ENCODE peak calls at places on chromosomes 12 and 14, in ten cellular contexts. M is progenitor cell of endocrine pancreas, U is adrenal gland, O is lower leg skin, H is ascending aorta, J is HCT116, E is cardiac fibroblast, K is GM13976, B is choroid plexus epithelial cell, I is tibial artery. T is an unnamed sample.

GRCh38 chr12:4449862-4450222 is 4.2 kb upstream of the FGF6 start:
- DNase-seq in M (no peak), U (no peak), O (no peak), H (no peak), J (no peak), E (no peak), K (no peak), B (peak), I (no peak), T (no peak)

GRCh38 chr12:95484524-95484923 is 10.6 kb downstream of the METAP2 start:
- DNase-seq in M (no peak), U (no peak), O (no peak), H (no peak), J (no peak), E (peak), K (no peak), B (peak), I (no peak), T (no peak)

GRCh38 chr14:104276435-104276834 is 138.0 kb downstream of the KIF26A start:
- DNase-seq in M (no peak), U (no peak), O (no peak), H (no peak), J (no peak), E (no peak), K (no peak), B (no peak), I (no peak), T (no peak)

GRCh38 chr12:100826323-100826722 is 31.7 kb downstream of the ANO4 start:
- DNase-seq in M (peak), U (peak), O (no peak), H (no peak), J (peak), E (peak), K (no peak), B (peak), I (peak), T (no peak)

GRCh38 chr12:74619886-74620285 is 82.3 kb downstream of the ATXN7L3B start:
- DNase-seq in M (no peak), U (no peak), O (no peak), H (no peak), J (no peak), E (no peak), K (no peak), B (no peak), I (no peak), T (no peak)

GRCh38 chr14:51977075-51977474 is 12.3 kb upstream of the RTRAF start:
- DNase-seq in M (no peak), U (no peak), O (no peak), H (no peak), J (no peak), E (no peak), K (no peak), B (no peak), I (no peak), T (no peak)

GRCh38 chr12:484096-484495 is 24.4 kb downstream of the B4GALNT3 start:
- DNase-seq in M (no peak), U (no peak), O (no peak), H (no peak), J (no peak), E (no peak), K (no peak), B (no peak), I (no peak), T (no peak)

GRCh38 chr14:78902010-78902623 is 731.9 kb downstream of the NRXN3 start:
- DNase-seq in M (peak), U (peak), O (no peak), H (no peak), J (no peak), E (peak), K (no peak), B (peak), I (no peak), T (no peak)

GRCh38 chr14:101031721-101032120 is 128.2 kb upstream of the RTL1 start:
- DNase-seq in M (no peak), U (no peak), O (no peak), H (no peak), J (no peak), E (no peak), K (no peak), B (no peak), I (no peak), T (no peak)

GRCh38 chr12:67705394-67706370 is 57.1 kb downstream of the DYRK2 start:
- DNase-seq in M (no peak), U (peak), O (no peak), H (no peak), J (no peak), E (peak), K (no peak), B (peak), I (no peak), T (no peak)

GRCh38 chr14:69827560-69827959 is 30.5 kb upstream of the SLC10A1 start:
- DNase-seq in M (no peak), U (no peak), O (no peak), H (no peak), J (no peak), E (no peak), K (no peak), B (no peak), I (no peak), T (no peak)

GRCh38 chr12:4268549-4269181 is 4.9 kb upstream of the CCND2 start:
- DNase-seq in M (no peak), U (no peak), O (no peak), H (no peak), J (no peak), E (peak), K (no peak), B (no peak), I (no peak), T (peak)

GRCh38 chr12:12017135-12017581 is 53.6 kb upstream of the BCL2L14 start:
- DNase-seq in M (no peak), U (no peak), O (no peak), H (no peak), J (no peak), E (no peak), K (no peak), B (no peak), I (no peak), T (no peak)

GRCh38 chr12:70059373-70059772 is 183.9 kb upstream of the CNOT2 start:
- DNase-seq in M (no peak), U (no peak), O (no peak), H (no peak), J (no peak), E (no peak), K (no peak), B (no peak), I (no peak), T (no peak)

GRCh38 chr14:29458547-29458946 is 469.1 kb downstream of the PRKD1 start:
- DNase-seq in M (no peak), U (no peak), O (no peak), H (no peak), J (no peak), E (no peak), K (no peak), B (peak), I (no peak), T (no peak)

GRCh38 chr12:78192979-78193378 is 362.3 kb downstream of the NAV3 start:
- DNase-seq in M (no peak), U (no peak), O (no peak), H (no peak), J (no peak), E (peak), K (no peak), B (peak), I (no peak), T (no peak)

GRCh38 chr12:111445311-111446043 is 39.8 kb downstream of the SH2B3 start:
- DNase-seq in M (no peak), U (no peak), O (peak), H (no peak), J (no peak), E (peak), K (no peak), B (no peak), I (no peak), T (no peak)

GRCh38 chr12:57238854-57239554 is 9.5 kb downstream of the SHMT2 start:
- DNase-seq in M (peak), U (peak), O (peak), H (no peak), J (peak), E (peak), K (peak), B (peak), I (peak), T (peak)

GRCh38 chr14:72434856-72435255 is 459.0 kb downstream of the DPF3 start:
- DNase-seq in M (no peak), U (no peak), O (no peak), H (no peak), J (no peak), E (no peak), K (no peak), B (no peak), I (no peak), T (no peak)

GRCh38 chr14:51855234-51855633 is 5.2 kb upstream of the GNG2 start:
- DNase-seq in M (no peak), U (peak), O (no peak), H (no peak), J (no peak), E (peak), K (no peak), B (peak), I (no peak), T (no peak)

GRCh38 chr14:50790568-50790967 is 40.4 kb downstream of the NIN start:
- DNase-seq in M (no peak), U (no peak), O (no peak), H (no peak), J (no peak), E (no peak), K (no peak), B (no peak), I (no peak), T (no peak)

GRCh38 chr12:48454675-48455074 is 17.7 kb upstream of the ANP32D start:
- DNase-seq in M (no peak), U (peak), O (no peak), H (no peak), J (peak), E (peak), K (no peak), B (peak), I (no peak), T (no peak)
- TF ChIP-seq CTCF in M (peak), U (peak), O (no peak), H (peak), J (peak), E (peak), K (no peak), B (peak), I (peak), T (peak)

GRCh38 chr12:104763163-104763805 is 194.8 kb downstream of the SLC41A2 start:
- DNase-seq in M (no peak), U (no peak), O (no peak), H (no peak), J (no peak), E (peak), K (peak), B (peak), I (no peak), T (no peak)

GRCh38 chr12:104764225-104765073 is 193.6 kb downstream of the SLC41A2 start:
- DNase-seq in M (no peak), U (no peak), O (no peak), H (no peak), J (no peak), E (no peak), K (peak), B (no peak), I (no peak), T (no peak)

GRCh38 chr12:104756901-104757300 is 201.2 kb downstream of the SLC41A2 start:
- DNase-seq in M (no peak), U (no peak), O (no peak), H (no peak), J (no peak), E (no peak), K (no peak), B (no peak), I (no peak), T (no peak)

GRCh38 chr12:104758771-104759170 is 199.3 kb downstream of the SLC41A2 start:
- DNase-seq in M (no peak), U (no peak), O (no peak), H (no peak), J (no peak), E (no peak), K (no peak), B (no peak), I (no peak), T (no peak)

DNA sequence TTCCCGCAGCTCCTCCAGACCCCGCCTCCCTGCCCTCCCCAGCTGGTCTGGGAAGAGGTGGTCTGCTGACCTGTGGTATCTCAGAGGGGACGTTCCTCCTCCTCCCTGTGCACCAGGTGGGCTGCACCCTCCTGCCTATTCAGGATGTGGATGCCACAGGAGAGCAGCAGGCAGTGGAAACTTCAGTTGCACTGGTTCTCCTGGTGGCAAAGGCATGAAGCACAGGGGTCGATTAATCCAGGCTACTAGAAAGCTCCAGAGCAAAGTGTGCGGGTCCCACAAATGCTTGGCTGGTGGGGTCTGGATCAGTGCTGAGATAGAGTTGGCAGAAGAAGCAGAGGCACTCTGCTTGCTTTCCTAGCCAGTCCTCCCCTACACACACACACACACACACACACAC is 197.0 kb downstream of the SLC41A2 start:
- DNase-seq in M (no peak), U (no peak), O (no peak), H (no peak), J (no peak), E (no peak), K (peak), B (no peak), I (no peak), T (no peak)
- TF ChIP-seq CTCF in M (peak), U (no peak), O (no peak), H (no peak), J (no peak), E (no peak), K (no peak), B (peak), I (no peak), T (no peak)

GRCh38 chr14:74541225-74541624 is 47.7 kb downstream of the ISCA2 start:
- DNase-seq in M (no peak), U (no peak), O (no peak), H (no peak), J (no peak), E (no peak), K (no peak), B (no peak), I (no peak), T (no peak)

GRCh38 chr14:74539503-74539902 is 45.9 kb downstream of the ISCA2 start:
- DNase-seq in M (no peak), U (no peak), O (no peak), H (no peak), J (no peak), E (no peak), K (no peak), B (no peak), I (no peak), T (no peak)

GRCh38 chr14:74535756-74536325 is 42.3 kb downstream of the ISCA2 start:
- DNase-seq in M (no peak), U (no peak), O (no peak), H (no peak), J (no peak), E (no peak), K (no peak), B (no peak), I (no peak), T (no peak)

GRCh38 chr14:74542056-74542685 is 48.6 kb downstream of the ISCA2 start:
- DNase-seq in M (no peak), U (no peak), O (no peak), H (no peak), J (no peak), E (no peak), K (no peak), B (no peak), I (no peak), T (no peak)

GRCh38 chr14:74538411-74539391 is 45.1 kb downstream of the ISCA2 start:
- DNase-seq in M (no peak), U (no peak), O (no peak), H (no peak), J (no peak), E (no peak), K (no peak), B (no peak), I (no peak), T (no peak)
- TF ChIP-seq CTCF in M (no peak), U (no peak), O (no peak), H (no peak), J (no peak), E (no peak), K (no peak), B (no peak), I (no peak), T (no peak)

GRCh38 chr12:2941524-2941923 is 17.7 kb upstream of the TEAD4 start:
- DNase-seq in M (no peak), U (no peak), O (no peak), H (no peak), J (no peak), E (no peak), K (no peak), B (no peak), I (no peak), T (no peak)

GRCh38 chr12:2940564-2940963 is 18.6 kb upstream of the TEAD4 start:
- DNase-seq in M (no peak), U (no peak), O (no peak), H (no peak), J (no peak), E (no peak), K (no peak), B (no peak), I (no peak), T (no peak)

GRCh38 chr12:2944401-2945047 is 14.7 kb upstream of the TEAD4 start:
- DNase-seq in M (peak), U (peak), O (no peak), H (no peak), J (peak), E (peak), K (peak), B (peak), I (no peak), T (no peak)
- TF ChIP-seq CTCF in M (peak), U (peak), O (peak), H (peak), J (peak), E (peak), K (peak), B (peak), I (peak), T (peak)

DNA sequence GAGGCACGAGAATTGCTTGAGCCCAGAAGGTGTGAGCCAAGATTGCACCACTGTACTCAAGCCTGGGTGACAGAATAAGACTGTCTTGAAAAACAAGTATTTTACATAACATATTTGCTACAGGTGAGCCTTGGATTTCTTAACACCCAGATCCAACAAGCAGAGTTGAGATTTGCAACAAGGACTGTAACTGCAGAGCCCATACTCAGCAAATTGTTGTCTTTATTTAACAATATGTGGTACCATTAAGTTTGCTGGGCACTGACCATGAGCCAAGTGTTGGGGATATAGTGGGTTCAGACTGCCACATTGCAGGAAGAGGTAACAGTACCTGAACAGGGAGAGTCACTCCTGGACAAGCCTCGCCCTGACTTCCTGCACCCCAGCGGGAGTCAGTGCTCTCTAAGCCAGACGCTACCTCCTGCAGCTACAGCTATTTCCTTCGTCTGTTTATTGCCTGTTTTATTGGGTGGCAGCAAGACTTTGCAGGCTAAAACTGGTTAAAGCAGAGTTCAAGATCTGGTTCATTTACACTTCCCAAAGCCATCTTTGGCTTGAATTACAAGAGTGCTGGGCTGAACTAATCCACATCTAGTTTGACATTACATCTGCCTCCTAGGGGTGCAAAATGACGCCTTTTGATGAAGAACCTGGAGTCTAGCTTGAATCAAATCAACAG is 12.4 kb downstream of the AHSA1 start:
- DNase-seq in M (no peak), U (no peak), O (no peak), H (no peak), J (no peak), E (no peak), K (no peak), B (peak), I (no peak), T (no peak)
- TF ChIP-seq CTCF in M (no peak), U (no peak), O (no peak), H (no peak), J (no peak), E (no peak), K (no peak), B (no peak), I (no peak), T (no peak)

GRCh38 chr12:32107376-32108267 is 975 bp downstream of the BICD1 start:
- DNase-seq in M (peak), U (peak), O (no peak), H (no peak), J (peak), E (peak), K (peak), B (peak), I (no peak), T (no peak)

GRCh38 chr12:32108829-32109228 is 2.2 kb downstream of the BICD1 start:
- DNase-seq in M (no peak), U (no peak), O (no peak), H (no peak), J (no peak), E (no peak), K (no peak), B (no peak), I (no peak), T (no peak)

GRCh38 chr12:32106153-32106516 is 512 bp upstream of the BICD1 start:
- DNase-seq in M (no peak), U (no peak), O (no peak), H (no peak), J (no peak), E (no peak), K (no peak), B (no peak), I (peak), T (no peak)

GRCh38 chr12:32104572-32105355 is 1.9 kb upstream of the BICD1 start:
- DNase-seq in M (no peak), U (no peak), O (no peak), H (no peak), J (no peak), E (no peak), K (no peak), B (no peak), I (no peak), T (no peak)

DNA sequence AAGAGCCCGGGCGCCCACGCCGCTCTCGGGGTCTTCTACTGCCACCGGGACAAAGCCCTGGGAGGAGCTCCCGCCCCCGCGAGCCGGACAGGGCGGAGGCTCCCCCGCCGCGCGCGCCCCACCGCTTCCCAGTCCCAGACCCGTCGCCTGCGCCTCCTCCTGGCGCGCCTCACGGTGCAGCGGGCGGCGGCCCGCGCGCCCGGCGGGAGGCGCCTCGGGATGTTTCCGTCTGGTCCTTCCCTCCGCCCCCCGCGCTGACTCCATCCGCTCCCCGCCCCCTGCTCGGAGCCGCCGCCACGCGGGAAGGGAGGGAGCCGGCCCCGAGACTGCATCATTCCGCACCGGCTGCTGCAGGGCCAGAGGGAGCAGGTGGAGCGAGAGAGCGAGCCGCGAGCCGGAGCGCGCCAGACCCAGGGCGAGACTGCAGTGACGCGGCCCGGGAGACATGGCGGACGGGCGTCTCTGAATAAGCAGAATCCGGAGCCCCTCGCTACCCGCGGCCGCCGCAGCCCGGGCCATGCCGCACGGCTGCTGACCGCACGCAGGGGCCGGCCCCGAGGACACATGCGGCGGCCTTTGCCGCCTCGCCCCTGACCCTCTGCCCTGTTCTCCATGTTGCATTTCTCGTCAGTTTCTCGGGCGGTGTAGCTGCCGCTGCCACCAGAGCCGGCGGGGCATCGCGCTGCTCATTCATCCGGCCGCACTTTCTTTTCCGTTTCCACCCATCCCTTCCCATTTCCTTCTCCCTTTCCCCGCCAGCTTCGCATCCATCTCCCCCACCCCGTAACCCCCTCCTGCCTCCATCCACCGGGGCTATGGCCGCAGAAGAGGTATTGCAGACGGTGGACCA is at the start of gene BICD1:
- DNase-seq in M (peak), U (peak), O (peak), H (peak), J (peak), E (peak), K (peak), B (peak), I (peak), T (peak)
- TF ChIP-seq CTCF in M (peak), U (peak), O (no peak), H (peak), J (peak), E (no peak), K (peak), B (no peak), I (peak), T (no peak)